ENCODE peak calls at places on chromosomes 6 and 20, in ten cellular contexts. One of them, this sample, is unnamed.

GRCh38 chr6:81767163-81768000 is 14.9 kb upstream of the TENT5A start:
- DNase-seq in stimulated activated CD4-positive, alpha-beta T cell treated with anti-CD3 and anti-CD28 coated beads, Interleukin-15, amount 100 ng/mL, for 24 hours: no peak
- DNase-seq in SJSA1: no peak
- DNase-seq in nucleus accumbens: no peak
- DNase-seq in Karpas-422: no peak
- DNase-seq in prostate gland: no peak
- DNase-seq in AG08396: peak; percentile 8
- DNase-seq in adrenal gland: no peak
- DNase-seq in activated CD4-positive, alpha-beta T cell treated with anti-CD3 and anti-CD28 coated beads for 48 hours: no peak
- DNase-seq in DMS53: peak; percentile 50
- DNase-seq in this sample: no peak

GRCh38 chr20:33635341-33635740 is 26.8 kb upstream of the C20orf144 start:
- DNase-seq in nucleus accumbens: no peak
- DNase-seq in activated CD4-positive, alpha-beta T cell treated with anti-CD3 and anti-CD28 coated beads for 48 hours: no peak
- DNase-seq in prostate gland: no peak
- DNase-seq in Karpas-422: no peak
- DNase-seq in stimulated activated CD4-positive, alpha-beta T cell treated with anti-CD3 and anti-CD28 coated beads, Interleukin-15, amount 100 ng/mL, for 24 hours: no peak
- DNase-seq in DMS53: no peak
- DNase-seq in adrenal gland: no peak
- DNase-seq in SJSA1: no peak
- DNase-seq in AG08396: no peak
- DNase-seq in this sample: no peak

GRCh38 chr6:99282479-99283062 is 66.9 kb downstream of the FAXC start:
- DNase-seq in stimulated activated CD4-positive, alpha-beta T cell treated with anti-CD3 and anti-CD28 coated beads, Interleukin-15, amount 100 ng/mL, for 24 hours: no peak
- DNase-seq in activated CD4-positive, alpha-beta T cell treated with anti-CD3 and anti-CD28 coated beads for 48 hours: no peak
- DNase-seq in prostate gland: no peak
- DNase-seq in AG08396: peak; percentile 16
- DNase-seq in SJSA1: no peak
- DNase-seq in Karpas-422: peak; percentile 49
- DNase-seq in nucleus accumbens: no peak
- DNase-seq in adrenal gland: no peak
- DNase-seq in DMS53: peak; percentile 49
- DNase-seq in this sample: no peak

GRCh38 chr6:44969446-44970175 is 358.5 kb upstream of the RUNX2 start:
- DNase-seq in stimulated activated CD4-positive, alpha-beta T cell treated with anti-CD3 and anti-CD28 coated beads, Interleukin-15, amount 100 ng/mL, for 24 hours: no peak
- DNase-seq in nucleus accumbens: no peak
- DNase-seq in activated CD4-positive, alpha-beta T cell treated with anti-CD3 and anti-CD28 coated beads for 48 hours: no peak
- DNase-seq in adrenal gland: no peak
- DNase-seq in Karpas-422: no peak
- DNase-seq in SJSA1: no peak
- DNase-seq in AG08396: no peak
- DNase-seq in DMS53: no peak
- DNase-seq in prostate gland: no peak
- DNase-seq in this sample: no peak

GRCh38 chr6:33161354-33162320 is 30.6 kb downstream of the COL11A2 start:
- DNase-seq in DMS53: peak; percentile 82
- DNase-seq in prostate gland: peak; percentile 46
- DNase-seq in SJSA1: peak; percentile 72
- DNase-seq in Karpas-422: peak; percentile 90
- DNase-seq in nucleus accumbens: peak; percentile 24
- DNase-seq in adrenal gland: peak; percentile 86
- DNase-seq in stimulated activated CD4-positive, alpha-beta T cell treated with anti-CD3 and anti-CD28 coated beads, Interleukin-15, amount 100 ng/mL, for 24 hours: peak; percentile 91
- DNase-seq in activated CD4-positive, alpha-beta T cell treated with anti-CD3 and anti-CD28 coated beads for 48 hours: peak; percentile 89
- DNase-seq in AG08396: peak; percentile 91
- DNase-seq in this sample: peak; percentile 90

GRCh38 chr6:35582315-35582714 is 69.6 kb upstream of the TULP1 start:
- DNase-seq in AG08396: no peak
- DNase-seq in stimulated activated CD4-positive, alpha-beta T cell treated with anti-CD3 and anti-CD28 coated beads, Interleukin-15, amount 100 ng/mL, for 24 hours: no peak
- DNase-seq in DMS53: no peak
- DNase-seq in nucleus accumbens: no peak
- DNase-seq in Karpas-422: no peak
- DNase-seq in activated CD4-positive, alpha-beta T cell treated with anti-CD3 and anti-CD28 coated beads for 48 hours: no peak
- DNase-seq in adrenal gland: no peak
- DNase-seq in prostate gland: no peak
- DNase-seq in SJSA1: no peak
- DNase-seq in this sample: no peak

GRCh38 chr6:132089173-132089572 is 138.0 kb upstream of the CCN2 start:
- DNase-seq in prostate gland: no peak
- DNase-seq in adrenal gland: no peak
- DNase-seq in stimulated activated CD4-positive, alpha-beta T cell treated with anti-CD3 and anti-CD28 coated beads, Interleukin-15, amount 100 ng/mL, for 24 hours: no peak
- DNase-seq in SJSA1: no peak
- DNase-seq in DMS53: no peak
- DNase-seq in nucleus accumbens: no peak
- DNase-seq in Karpas-422: no peak
- DNase-seq in activated CD4-positive, alpha-beta T cell treated with anti-CD3 and anti-CD28 coated beads for 48 hours: no peak
- DNase-seq in AG08396: no peak
- DNase-seq in this sample: no peak

GRCh38 chr6:124297507-124297906 is 493.8 kb downstream of the NKAIN2 start:
- DNase-seq in adrenal gland: no peak
- DNase-seq in activated CD4-positive, alpha-beta T cell treated with anti-CD3 and anti-CD28 coated beads for 48 hours: no peak
- DNase-seq in DMS53: no peak
- DNase-seq in Karpas-422: no peak
- DNase-seq in AG08396: no peak
- DNase-seq in stimulated activated CD4-positive, alpha-beta T cell treated with anti-CD3 and anti-CD28 coated beads, Interleukin-15, amount 100 ng/mL, for 24 hours: no peak
- DNase-seq in SJSA1: no peak
- DNase-seq in nucleus accumbens: no peak
- DNase-seq in prostate gland: no peak
- DNase-seq in this sample: no peak

GRCh38 chr6:164396071-164397047 is 913.0 kb downstream of the C6orf118 start:
- DNase-seq in activated CD4-positive, alpha-beta T cell treated with anti-CD3 and anti-CD28 coated beads for 48 hours: no peak
- DNase-seq in Karpas-422: no peak
- DNase-seq in nucleus accumbens: peak; percentile 31
- DNase-seq in prostate gland: no peak
- DNase-seq in SJSA1: no peak
- DNase-seq in stimulated activated CD4-positive, alpha-beta T cell treated with anti-CD3 and anti-CD28 coated beads, Interleukin-15, amount 100 ng/mL, for 24 hours: no peak
- DNase-seq in DMS53: no peak
- DNase-seq in AG08396: no peak
- DNase-seq in adrenal gland: no peak
- DNase-seq in this sample: no peak

GRCh38 chr20:41300906-41301305 is 16.6 kb downstream of the ZHX3 start:
- DNase-seq in stimulated activated CD4-positive, alpha-beta T cell treated with anti-CD3 and anti-CD28 coated beads, Interleukin-15, amount 100 ng/mL, for 24 hours: no peak
- DNase-seq in AG08396: no peak
- DNase-seq in Karpas-422: no peak
- DNase-seq in prostate gland: no peak
- DNase-seq in adrenal gland: no peak
- DNase-seq in activated CD4-positive, alpha-beta T cell treated with anti-CD3 and anti-CD28 coated beads for 48 hours: no peak
- DNase-seq in DMS53: no peak
- DNase-seq in SJSA1: no peak
- DNase-seq in nucleus accumbens: no peak
- DNase-seq in this sample: no peak

GRCh38 chr6:112903361-112903760 is 556.2 kb downstream of the RFPL4B start:
- DNase-seq in stimulated activated CD4-positive, alpha-beta T cell treated with anti-CD3 and anti-CD28 coated beads, Interleukin-15, amount 100 ng/mL, for 24 hours: no peak
- DNase-seq in Karpas-422: no peak
- DNase-seq in SJSA1: no peak
- DNase-seq in prostate gland: no peak
- DNase-seq in AG08396: no peak
- DNase-seq in adrenal gland: no peak
- DNase-seq in activated CD4-positive, alpha-beta T cell treated with anti-CD3 and anti-CD28 coated beads for 48 hours: no peak
- DNase-seq in DMS53: peak; percentile 1
- DNase-seq in nucleus accumbens: no peak
- DNase-seq in this sample: no peak

GRCh38 chr20:37336369-37337207 is 9.4 kb upstream of the SRC start:
- DNase-seq in nucleus accumbens: no peak
- DNase-seq in DMS53: no peak
- DNase-seq in activated CD4-positive, alpha-beta T cell treated with anti-CD3 and anti-CD28 coated beads for 48 hours: peak; percentile 53
- DNase-seq in Karpas-422: no peak
- DNase-seq in SJSA1: no peak
- DNase-seq in adrenal gland: peak; percentile 88
- DNase-seq in prostate gland: no peak
- DNase-seq in stimulated activated CD4-positive, alpha-beta T cell treated with anti-CD3 and anti-CD28 coated beads, Interleukin-15, amount 100 ng/mL, for 24 hours: peak; percentile 66
- DNase-seq in AG08396: no peak
- DNase-seq in this sample: peak; percentile 74

GRCh38 chr6:112906737-112907136 is 559.6 kb downstream of the RFPL4B start:
- DNase-seq in prostate gland: no peak
- DNase-seq in Karpas-422: no peak
- DNase-seq in nucleus accumbens: no peak
- DNase-seq in AG08396: peak; percentile 15
- DNase-seq in DMS53: peak; percentile 76
- DNase-seq in stimulated activated CD4-positive, alpha-beta T cell treated with anti-CD3 and anti-CD28 coated beads, Interleukin-15, amount 100 ng/mL, for 24 hours: no peak
- DNase-seq in SJSA1: no peak
- DNase-seq in activated CD4-positive, alpha-beta T cell treated with anti-CD3 and anti-CD28 coated beads for 48 hours: no peak
- DNase-seq in adrenal gland: no peak
- DNase-seq in this sample: no peak

GRCh38 chr6:89044988-89045387 is 35.6 kb upstream of the PNRC1 start:
- DNase-seq in nucleus accumbens: no peak
- DNase-seq in Karpas-422: no peak
- DNase-seq in adrenal gland: no peak
- DNase-seq in AG08396: no peak
- DNase-seq in prostate gland: no peak
- DNase-seq in DMS53: no peak
- DNase-seq in stimulated activated CD4-positive, alpha-beta T cell treated with anti-CD3 and anti-CD28 coated beads, Interleukin-15, amount 100 ng/mL, for 24 hours: no peak
- DNase-seq in SJSA1: no peak
- DNase-seq in activated CD4-positive, alpha-beta T cell treated with anti-CD3 and anti-CD28 coated beads for 48 hours: no peak
- DNase-seq in this sample: no peak

GRCh38 chr20:52056203-52057062 is 135.1 kb downstream of the ZFP64 start:
- DNase-seq in nucleus accumbens: no peak
- DNase-seq in SJSA1: peak; percentile 58
- DNase-seq in stimulated activated CD4-positive, alpha-beta T cell treated with anti-CD3 and anti-CD28 coated beads, Interleukin-15, amount 100 ng/mL, for 24 hours: no peak
- DNase-seq in prostate gland: no peak
- DNase-seq in adrenal gland: no peak
- DNase-seq in activated CD4-positive, alpha-beta T cell treated with anti-CD3 and anti-CD28 coated beads for 48 hours: no peak
- DNase-seq in Karpas-422: no peak
- DNase-seq in AG08396: peak; percentile 73
- DNase-seq in DMS53: no peak
- DNase-seq in this sample: no peak

GRCh38 chr6:6736753-6737654 is 148.5 kb downstream of the LY86 start:
- DNase-seq in activated CD4-positive, alpha-beta T cell treated with anti-CD3 and anti-CD28 coated beads for 48 hours: no peak
- DNase-seq in SJSA1: no peak
- DNase-seq in Karpas-422: no peak
- DNase-seq in AG08396: peak; percentile 81
- DNase-seq in stimulated activated CD4-positive, alpha-beta T cell treated with anti-CD3 and anti-CD28 coated beads, Interleukin-15, amount 100 ng/mL, for 24 hours: no peak
- DNase-seq in nucleus accumbens: no peak
- DNase-seq in prostate gland: no peak
- DNase-seq in adrenal gland: peak; percentile 91
- DNase-seq in DMS53: no peak
- DNase-seq in this sample: peak; percentile 91

This sample was measured in psoas muscle.